ENCODE peak calls at places on chromosomes 5 and 9, in four cellular contexts. B is stomach, M is spleen, R is body of pancreas. Y is an unnamed sample.

GRCh38 chr5:135944967-135945560 is 9.7 kb downstream of the LECT2 start:
- DNase-seq in M (no peak), B (no peak), R (peak), Y (no peak)

GRCh38 chr5:74164725-74165226 is 475.8 kb downstream of the ENC1 start:
- DNase-seq in M (no peak), B (no peak), R (no peak), Y (no peak)

GRCh38 chr5:159616967-159617366 is 286.7 kb upstream of the IL12B start:
- DNase-seq in M (no peak), R (no peak), B (no peak), Y (no peak)

GRCh38 chr5:8516356-8516755 is 647.4 kb downstream of the MTRR start:
- DNase-seq in M (no peak), R (no peak), B (no peak), Y (no peak)

GRCh38 chr9:128149001-128149701 is at the start of gene LCN2:
- DNase-seq in R (peak), M (peak), B (peak), Y (no peak)

GRCh38 chr9:127053057-127053821 is 69.2 kb downstream of the ANGPTL2 start:
- DNase-seq in R (no peak), B (no peak), M (no peak), Y (peak)

GRCh38 chr9:130450344-130451003 is 5.7 kb downstream of the ASS1 start:
- DNase-seq in M (no peak), R (peak), B (peak), Y (no peak)

GRCh38 chr9:89309166-89309565 is 1.8 kb upstream of the CKS2 start:
- DNase-seq in M (peak), B (no peak), R (no peak), Y (no peak)

GRCh38 chr5:142110046-142110531 is 1.5 kb downstream of the NDFIP1 start:
- DNase-seq in M (no peak), B (no peak), R (peak), Y (no peak)

GRCh38 chr5:181114844-181115778 is 15.9 kb downstream of the OR2V1 start:
- DNase-seq in M (no peak), R (peak), B (no peak), Y (no peak)

GRCh38 chr5:122721127-122721526 is 53.8 kb upstream of the SNX2 start:
- DNase-seq in M (no peak), R (no peak), B (no peak), Y (no peak)

GRCh38 chr9:130297371-130297770 is 31.8 kb downstream of the HMCN2 start:
- DNase-seq in B (no peak), R (no peak), M (no peak), Y (no peak)

GRCh38 chr5:125660231-125660895 is 762.8 kb upstream of the GRAMD2B start:
- DNase-seq in B (no peak), R (no peak), M (no peak), Y (no peak)

GRCh38 chr5:127187711-127188110 is 102.9 kb upstream of the MEGF10 start:
- DNase-seq in M (no peak), B (no peak), R (no peak), Y (no peak)

GRCh38 chr5:219492-219891 is 1.4 kb downstream of the SDHA start:
- DNase-seq in B (no peak), M (no peak), R (peak), Y (no peak)

GRCh38 chr5:16271851-16272250 is 92.3 kb upstream of the MARCHF11 start:
- DNase-seq in B (no peak), R (no peak), M (no peak), Y (no peak)

GRCh38 chr5:96566775-96567174 is 95.4 kb upstream of the CAST start:
- DNase-seq in M (no peak), R (no peak), B (no peak), Y (no peak)

GRCh38 chr9:2153599-2154217 is 138.6 kb downstream of the SMARCA2 start:
- DNase-seq in R (no peak), B (no peak), M (no peak), Y (no peak)

GRCh38 chr5:67577424-67577823 is 380.8 kb upstream of the CD180 start:
- DNase-seq in B (no peak), M (no peak), R (no peak), Y (no peak)

GRCh38 chr5:58466939-58467338 is 7.1 kb upstream of the PLK2 start:
- DNase-seq in R (no peak), B (peak), M (no peak), Y (no peak)

GRCh38 chr9:116951588-116952433 is 264.7 kb downstream of the TRIM32 start:
- DNase-seq in R (no peak), M (no peak), B (no peak), Y (no peak)

GRCh38 chr9:77964258-77964657 is 67.4 kb downstream of the GNAQ start:
- DNase-seq in M (no peak), B (no peak), R (no peak), Y (no peak)

GRCh38 chr5:108061941-108062340 is 320.0 kb downstream of the FBXL17 start:
- DNase-seq in R (no peak), B (no peak), M (no peak), Y (no peak)

GRCh38 chr9:79567671-79568098 is 4.1 kb upstream of the TLE4 start:
- DNase-seq in R (peak), B (no peak), M (no peak), Y (no peak)

GRCh38 chr5:79512692-79513518 is 1.0 kb downstream of the HOMER1 start:
- DNase-seq in M (no peak), R (no peak), B (no peak), Y (no peak)

GRCh38 chr5:150448353-150448752 is 1.2 kb downstream of the RPS14 start:
- DNase-seq in B (no peak), R (no peak), M (no peak), Y (no peak)

GRCh38 chr5:150447188-150447587 is 2.4 kb downstream of the RPS14 start:
- DNase-seq in M (no peak), B (no peak), R (no peak), Y (no peak)

GRCh38 chr5:150446583-150446982 is 3.0 kb downstream of the RPS14 start:
- DNase-seq in R (no peak), M (no peak), B (no peak), Y (no peak)

GRCh38 chr5:150444770-150445169 is 4.8 kb downstream of the RPS14 start:
- DNase-seq in M (no peak), R (no peak), B (no peak), Y (no peak)

GRCh38 chr5:150446103-150446502 is 3.4 kb downstream of the RPS14 start:
- DNase-seq in B (no peak), R (no peak), M (no peak), Y (no peak)
- TF ChIP-seq POLR2A in B (no peak), R (no peak), M (no peak), Y (no peak)

GRCh38 chr5:154236011-154236410 is 45.5 kb downstream of the GALNT10 start:
- DNase-seq in R (no peak), M (no peak), B (no peak), Y (no peak)

GRCh38 chr5:154237946-154238345 is 47.4 kb downstream of the GALNT10 start:
- DNase-seq in B (no peak), M (no peak), R (no peak), Y (no peak)

GRCh38 chr5:154237376-154237743 is 46.8 kb downstream of the GALNT10 start:
- DNase-seq in B (no peak), M (no peak), R (no peak), Y (no peak)

GRCh38 chr5:154238776-154239481 is 48.4 kb downstream of the GALNT10 start:
- DNase-seq in B (no peak), R (no peak), M (peak), Y (no peak)

DNA sequence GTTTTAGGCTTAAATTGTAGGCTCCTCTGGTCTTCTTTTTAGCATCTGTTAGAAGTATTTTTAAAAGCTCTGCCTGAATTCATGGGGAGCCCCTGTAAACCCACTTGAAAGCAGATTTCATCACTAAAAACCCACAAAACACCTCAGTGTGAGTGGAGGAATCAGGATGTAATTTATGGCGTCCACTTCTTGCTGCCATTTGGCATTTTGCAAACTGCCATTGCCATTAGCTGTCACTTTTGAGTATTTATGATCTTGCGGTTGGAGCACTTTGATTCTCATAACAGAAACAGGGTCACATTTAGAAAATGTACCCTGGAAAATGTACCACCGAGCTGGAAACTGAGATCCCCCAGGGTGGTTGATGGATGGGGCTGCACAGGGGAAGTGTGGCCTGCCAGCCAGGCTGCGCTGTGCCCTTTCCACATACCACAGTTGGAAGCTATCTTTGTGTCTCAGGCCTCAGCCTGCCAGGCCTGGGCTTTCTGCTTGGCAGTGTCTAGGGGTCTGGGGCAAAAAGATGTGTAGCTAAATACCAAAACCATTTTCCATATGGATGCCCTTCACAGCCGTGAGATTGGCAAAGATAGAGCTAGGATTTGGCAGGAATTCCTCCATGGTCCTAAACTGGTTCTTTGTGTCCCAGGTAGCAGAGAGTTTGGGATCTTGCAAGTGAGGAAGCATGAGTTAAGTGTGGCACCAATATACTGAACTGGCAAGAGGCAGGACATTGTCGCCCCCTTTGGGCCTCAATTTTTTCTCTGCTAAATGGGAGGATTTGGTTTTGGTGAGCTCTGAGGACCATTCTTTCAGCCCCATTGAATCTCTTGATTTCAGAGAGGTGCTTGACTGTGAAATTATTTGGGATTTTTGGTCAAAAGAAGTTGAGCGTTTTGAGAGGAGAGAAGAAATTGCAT is 46.2 kb downstream of the GALNT10 start:
- DNase-seq in R (no peak), B (no peak), M (no peak), Y (no peak)
- TF ChIP-seq CTCF in R (no peak), B (no peak), M (no peak), Y (no peak)

DNA sequence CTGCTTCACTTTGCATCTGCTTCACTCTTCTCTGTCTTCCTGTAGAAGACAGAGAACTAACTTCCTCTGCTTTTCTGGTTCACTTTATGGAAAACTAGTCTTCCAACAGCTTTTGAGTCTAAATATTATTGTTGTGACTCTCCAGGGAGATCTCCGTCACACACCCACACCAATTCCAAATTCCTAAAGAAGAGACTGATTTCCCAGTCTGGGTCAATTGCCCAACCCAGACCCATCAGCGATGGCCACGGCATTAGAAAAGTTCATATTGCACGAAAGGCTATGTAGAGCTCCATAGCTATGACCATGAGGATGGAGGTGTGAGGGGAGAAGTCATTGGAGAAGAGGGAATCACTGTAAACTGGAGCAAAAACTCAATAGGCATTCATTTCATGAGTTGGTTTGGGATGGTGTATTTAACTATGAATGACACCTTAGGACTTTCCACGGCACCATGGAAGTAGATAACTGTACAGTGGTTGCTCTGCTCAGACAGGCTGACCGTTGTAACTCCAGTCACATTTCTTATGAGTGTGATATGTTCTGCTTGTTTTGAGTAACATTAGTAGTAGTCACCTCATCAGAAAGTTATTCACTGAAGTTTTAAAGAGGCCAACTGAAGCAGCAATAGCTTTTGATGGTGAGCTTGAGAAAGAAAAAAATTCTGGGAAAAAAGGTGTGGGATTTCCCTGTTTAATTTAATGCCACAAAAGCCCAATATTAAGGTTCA is 78.1 kb upstream of the MAMDC2 start:
- DNase-seq in R (no peak), B (no peak), M (no peak), Y (no peak)
- TF ChIP-seq POLR2A in R (no peak), B (no peak), M (no peak), Y (no peak)

DNA sequence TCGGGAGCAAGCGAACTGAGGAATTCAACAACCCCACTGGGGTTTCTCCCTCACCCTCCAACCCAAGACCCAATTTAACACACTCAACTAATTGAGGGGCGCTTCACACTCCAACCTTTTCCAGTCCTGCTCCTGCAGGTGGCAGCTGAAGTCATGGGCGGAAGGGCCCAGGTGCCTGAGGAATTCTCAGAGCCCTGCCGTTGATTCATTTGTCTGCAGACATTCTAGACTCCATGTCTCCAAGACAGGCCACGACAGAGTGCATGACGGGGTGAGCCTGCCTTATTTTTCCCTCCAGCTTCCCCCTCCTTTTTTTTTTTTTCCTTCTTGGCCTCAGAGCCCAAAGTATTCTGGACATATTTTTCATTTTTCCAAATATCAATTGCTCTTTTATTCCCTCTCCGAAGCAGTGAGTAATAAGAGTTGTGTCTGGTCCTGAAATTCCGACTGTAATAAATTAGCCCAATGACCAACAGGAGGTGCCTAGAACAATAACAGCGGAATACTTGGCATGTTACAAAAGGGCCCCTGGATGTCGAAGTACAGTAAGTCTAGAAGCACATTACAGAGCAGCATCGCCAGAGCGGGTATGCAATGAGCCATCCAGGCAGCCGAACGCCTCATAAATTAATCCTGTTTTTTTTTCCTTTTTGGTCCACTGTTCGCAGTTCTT is 8.7 kb upstream of the SMIM23 start:
- DNase-seq in B (no peak), R (no peak), M (no peak), Y (no peak)
- TF ChIP-seq CTCF in B (no peak), R (no peak), M (no peak), Y (no peak)

DNA sequence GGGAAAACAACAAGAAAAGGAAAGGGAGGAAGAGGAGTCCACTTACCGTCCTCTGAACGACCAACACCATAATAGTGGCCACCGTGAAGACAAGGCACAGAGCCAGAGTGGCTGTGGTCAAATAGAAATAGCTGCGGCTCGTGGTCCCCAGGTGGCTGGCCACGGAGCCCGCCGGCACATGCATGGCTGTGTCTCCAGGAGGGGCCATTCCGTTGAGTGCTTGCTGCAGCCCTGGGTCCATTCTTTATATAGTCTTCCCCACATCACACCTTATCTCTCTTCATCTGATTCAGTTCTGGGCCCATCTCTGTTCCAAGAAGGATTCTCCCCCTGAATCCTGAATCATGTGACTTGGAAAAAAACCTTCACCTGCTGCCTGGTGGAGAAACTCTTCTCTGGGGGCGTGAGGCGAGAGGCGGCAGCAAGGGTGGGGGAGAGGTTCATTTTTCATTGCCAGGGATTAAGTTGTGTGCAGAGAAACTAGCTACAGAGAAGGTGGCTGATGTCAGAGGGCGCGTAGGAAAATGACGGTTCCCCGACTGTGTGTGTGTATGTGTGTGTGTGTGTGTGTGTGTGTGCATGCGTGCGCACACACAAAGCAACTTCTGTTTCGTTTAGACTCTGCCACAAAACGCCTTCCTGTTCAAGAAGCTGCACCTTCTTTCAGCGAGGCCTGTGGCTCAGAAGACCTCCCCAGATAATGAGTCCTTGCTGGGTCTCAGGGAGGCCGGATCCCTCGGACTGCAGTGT is at the start of gene TNFSF8:
- DNase-seq in B (peak), R (no peak), M (peak), Y (no peak)
- TF ChIP-seq POLR2A in B (no peak), R (no peak), M (no peak), Y (no peak)

DNA sequence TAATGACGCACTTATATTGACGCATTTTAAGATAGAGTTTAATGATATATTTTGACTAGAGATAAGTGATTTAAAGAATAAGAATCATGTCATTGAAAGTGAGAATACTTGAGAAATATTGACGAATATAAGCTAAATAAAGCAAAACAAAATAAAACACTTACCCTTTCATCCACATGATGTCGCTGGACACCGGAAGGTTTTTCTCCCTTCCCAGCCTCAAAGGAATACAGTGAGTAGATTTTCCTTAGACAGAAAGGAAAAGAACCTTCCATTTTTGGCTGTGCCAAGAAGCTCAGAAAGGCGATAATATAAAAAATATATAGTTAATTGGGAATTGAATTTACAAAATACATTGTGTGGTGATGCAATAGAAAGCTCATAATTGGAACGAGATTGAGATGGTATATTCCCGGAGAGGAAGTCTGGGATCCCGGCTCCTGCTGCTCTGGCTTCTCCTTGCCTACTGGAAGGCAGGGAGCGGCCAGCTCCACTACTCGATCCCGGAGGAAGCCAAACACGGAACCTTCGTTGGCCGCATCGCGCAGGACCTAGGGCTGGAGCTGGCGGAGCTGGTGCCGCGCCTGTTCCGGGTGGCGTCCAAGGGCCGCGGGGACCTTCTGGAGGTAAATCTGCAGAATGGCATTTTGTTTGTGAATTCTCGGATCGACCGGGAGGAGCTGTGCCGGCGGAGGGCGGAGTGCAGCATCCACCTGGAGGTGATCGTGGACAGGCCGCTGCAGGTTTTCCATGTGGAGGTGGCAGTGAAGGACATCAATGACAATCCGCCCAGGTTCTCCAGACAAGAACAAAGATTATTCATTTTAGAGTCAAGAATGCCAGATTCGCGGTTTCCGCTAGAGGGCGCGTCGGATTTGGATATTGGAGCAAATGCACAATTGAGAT is at the start of gene PCDHA5:
- DNase-seq in B (no peak), M (no peak), R (peak), Y (no peak)
- TF ChIP-seq CTCF in B (no peak), M (peak), R (peak), Y (no peak)

DNA sequence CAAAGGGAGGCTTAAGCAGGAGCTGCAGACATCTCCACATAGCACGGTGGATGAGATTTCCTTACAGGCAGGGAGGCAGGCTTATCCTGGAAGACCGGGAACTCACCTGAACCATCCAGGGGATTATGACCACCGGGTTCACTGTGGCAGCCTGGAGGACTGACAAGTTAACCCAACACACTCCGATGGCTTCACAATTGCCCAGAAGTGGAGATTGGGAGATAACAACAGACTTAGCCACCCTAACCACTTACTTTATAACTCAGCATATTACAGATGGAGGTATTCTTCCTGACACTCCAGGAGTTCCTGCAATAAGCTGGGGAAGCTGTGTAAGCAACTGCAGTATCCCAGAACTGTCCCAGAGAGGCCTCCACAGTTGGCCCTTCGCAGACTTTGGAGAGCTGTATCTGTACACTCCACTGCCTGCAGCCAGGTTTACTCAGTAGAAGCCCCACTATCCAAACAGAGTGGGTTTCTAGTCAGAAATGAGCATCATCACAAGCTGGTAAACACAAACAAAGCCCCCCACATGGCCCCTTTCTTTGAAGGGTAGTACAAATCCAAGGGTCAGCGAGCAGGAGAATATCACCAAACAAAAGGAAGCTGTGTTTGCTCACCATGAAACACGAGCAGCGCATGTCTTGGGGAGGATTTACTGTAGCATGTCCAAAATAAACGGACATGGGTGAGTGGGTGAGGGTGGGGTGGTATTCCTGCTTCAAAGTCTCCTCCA is 462.2 kb downstream of the RASEF start:
- DNase-seq in M (no peak), B (no peak), R (no peak), Y (no peak)
- TF ChIP-seq POLR2A in M (no peak), B (no peak), R (no peak), Y (no peak)